ENCODE peak calls at places on chromosome 5, in five cellular contexts. T, Z, L, E and N are unnamed samples.
A peak's percentile ranks its signal among the peaks of the same experiment; 100 is the strongest.

GRCh38 chr5:157819502-157820125 is 39.3 kb downstream of the CLINT1 start:
- DNase-seq in T (no peak), Z (no peak), L (no peak), E (no peak), N (no peak)

GRCh38 chr5:77563475-77563874 is 71.4 kb upstream of the WDR41 start:
- DNase-seq in T (no peak), Z (no peak), L (no peak), E (no peak), N (no peak)

GRCh38 chr5:136012041-136012804 is 16.6 kb upstream of the TGFBI start:
- DNase-seq in T (no peak), Z (no peak), L (no peak), E (no peak), N (no peak)

GRCh38 chr5:114314061-114314460 is 47.8 kb upstream of the KCNN2 start:
- DNase-seq in T (no peak), Z (no peak), L (no peak), E (no peak), N (no peak)

GRCh38 chr5:26802944-26803343 is 235.4 kb downstream of the CDH9 start:
- DNase-seq in T (no peak), Z (no peak), L (no peak), E (no peak), N (no peak)

GRCh38 chr5:3348576-3349535 is 246.8 kb upstream of the IRX1 start:
- DNase-seq in T (peak; percentile 9), Z (no peak), L (peak; percentile 10), E (peak; percentile 43), N (no peak)

GRCh38 chr5:143118222-143118621 is 285.3 kb downstream of the NR3C1 start:
- DNase-seq in T (no peak), Z (no peak), L (no peak), E (no peak), N (no peak)

GRCh38 chr5:42423285-42424152 is at the start of gene GHR:
- DNase-seq in T (peak; percentile 84), Z (no peak), L (peak; percentile 84), E (peak; percentile 80), N (peak; percentile 85)

GRCh38 chr5:78808818-78809217 is 160.2 kb upstream of the LHFPL2 start:
- DNase-seq in T (no peak), Z (no peak), L (no peak), E (no peak), N (no peak)

GRCh38 chr5:133385346-133385745 is 227.0 kb downstream of the FSTL4 start:
- DNase-seq in T (no peak), Z (no peak), L (no peak), E (peak; percentile 32), N (no peak)

GRCh38 chr5:1946122-1946677 is 63.5 kb upstream of the IRX4 start:
- DNase-seq in T (no peak), Z (no peak), L (peak; percentile 42), E (no peak), N (no peak)
- H3K4me3 ChIP-seq in T (no peak overlapping the region), Z (no peak overlapping the region), L (no peak overlapping the region), E (no peak overlapping the region), N (no peak overlapping the region)

DNA sequence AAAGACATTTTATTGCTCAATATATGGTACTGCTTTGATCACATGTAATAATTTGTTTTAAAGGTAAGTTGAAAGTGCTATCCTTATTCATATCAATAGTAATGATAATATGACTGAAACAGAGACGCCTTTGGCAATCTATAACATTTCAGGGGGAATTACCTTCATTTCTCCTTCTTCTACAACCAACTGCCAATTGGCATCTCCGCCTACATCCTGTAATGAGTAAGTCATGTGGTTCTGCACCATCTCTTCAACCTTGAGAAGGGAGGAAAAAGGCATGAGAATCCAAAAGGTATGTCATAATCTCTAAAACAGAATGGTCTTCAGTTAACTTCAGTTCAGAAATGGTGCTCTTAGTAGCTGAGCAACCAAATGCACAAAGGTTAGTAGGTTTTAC is 52.4 kb downstream of the HMGCR start:
- DNase-seq in T (no peak), Z (no peak), L (no peak), E (no peak), N (no peak)
- H3K4me3 ChIP-seq in T (no peak overlapping the region), Z (no peak overlapping the region), L (no peak overlapping the region), E (no peak overlapping the region), N (no peak overlapping the region)

GRCh38 chr5:167228134-167228533 is 1063.3 kb upstream of the WWC1 start:
- DNase-seq in T (no peak), Z (no peak), L (no peak), E (no peak), N (no peak)
- H3K4me3 ChIP-seq in T (no peak overlapping the region), Z (no peak overlapping the region), L (no peak overlapping the region), E (no peak overlapping the region), N (no peak overlapping the region)

DNA sequence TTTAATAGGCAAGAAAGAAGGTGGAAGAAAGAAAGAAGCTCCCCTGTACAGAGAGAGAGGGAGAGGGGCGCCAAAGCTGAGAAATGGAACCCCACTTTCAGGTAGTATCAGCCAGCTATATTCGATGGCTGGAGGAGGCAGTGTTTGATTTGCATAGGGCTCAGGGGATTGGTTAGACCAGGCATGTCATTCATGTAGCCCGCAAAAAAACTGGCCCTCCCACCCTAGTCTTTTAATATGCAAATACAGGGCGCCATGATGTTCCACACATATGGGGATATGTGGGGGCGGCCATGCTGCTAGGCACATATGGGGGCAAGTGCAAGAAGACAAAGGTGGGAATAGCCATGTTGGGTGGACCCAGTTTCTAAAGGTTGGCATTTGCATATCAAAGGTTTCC is 174.5 kb upstream of the ADRA1B start:
- DNase-seq in T (no peak), Z (no peak), L (no peak), E (no peak), N (no peak)
- H3K4me3 ChIP-seq in T (no peak overlapping the region), Z (no peak overlapping the region), L (no peak overlapping the region), E (no peak overlapping the region), N (no peak overlapping the region)

GRCh38 chr5:113246371-113246870 is 188.4 kb downstream of the TSSK1B start:
- DNase-seq in T (no peak), Z (no peak), L (no peak), E (no peak), N (no peak)
- H3K4me3 ChIP-seq in T (no peak overlapping the region), Z (no peak overlapping the region), L (peak overlapping the region; percentile 2), E (peak overlapping the region; percentile 7), N (no peak overlapping the region)

GRCh38 chr5:150208187-150209015 is 18.5 kb downstream of the SLC6A7 start:
- DNase-seq in T (no peak), Z (no peak), L (no peak), E (no peak), N (peak; percentile 73)
- H3K4me3 ChIP-seq in T (no peak overlapping the region), Z (no peak overlapping the region), L (no peak overlapping the region), E (no peak overlapping the region), N (no peak overlapping the region)

GRCh38 chr5:74853256-74853655 is 12.9 kb downstream of the FAM169A start:
- DNase-seq in T (no peak), Z (no peak), L (no peak), E (no peak), N (no peak)

GRCh38 chr5:74851026-74851425 is 15.2 kb downstream of the FAM169A start:
- DNase-seq in T (no peak), Z (no peak), L (no peak), E (no peak), N (no peak)

GRCh38 chr5:74850016-74850415 is 16.2 kb downstream of the FAM169A start:
- DNase-seq in T (no peak), Z (no peak), L (no peak), E (no peak), N (no peak)

GRCh38 chr5:74848553-74849025 is 17.6 kb downstream of the FAM169A start:
- DNase-seq in T (no peak), Z (no peak), L (no peak), E (no peak), N (no peak)

DNA sequence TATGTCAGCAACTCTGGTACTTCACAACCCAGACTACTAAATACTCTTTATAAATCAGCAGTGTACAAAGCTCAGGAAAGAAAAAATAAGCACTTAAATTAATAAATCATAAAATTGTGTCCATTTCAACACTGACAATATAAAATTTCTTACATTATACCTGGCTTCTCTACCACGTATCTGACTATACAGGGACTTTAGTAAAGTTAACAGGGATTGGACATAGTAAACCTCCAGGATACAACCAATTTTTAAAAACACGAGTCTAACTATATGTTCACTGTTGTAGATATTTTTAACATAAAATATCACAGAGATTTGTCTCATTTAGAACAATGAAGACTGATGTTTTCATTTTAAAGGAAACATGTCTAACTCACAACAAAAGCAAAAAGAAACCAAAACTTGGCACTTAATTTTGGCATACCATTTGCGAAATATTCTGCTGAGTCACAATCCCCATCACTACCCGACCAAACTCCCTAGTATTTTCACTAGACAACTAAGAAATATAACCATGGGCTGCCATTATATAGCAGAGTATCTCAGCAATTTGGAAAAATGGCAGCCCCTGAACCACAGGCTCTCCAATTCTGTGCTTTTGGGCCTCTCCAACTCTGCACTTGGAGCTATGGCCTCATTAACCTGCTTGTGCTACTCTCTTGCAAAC is 14.4 kb downstream of the FAM169A start:
- DNase-seq in T (no peak), Z (no peak), L (no peak), E (no peak), N (no peak)
- H3K4me3 ChIP-seq in T (no peak overlapping the region), Z (no peak overlapping the region), L (no peak overlapping the region), E (no peak overlapping the region), N (peak overlapping the region; percentile 32)

DNA sequence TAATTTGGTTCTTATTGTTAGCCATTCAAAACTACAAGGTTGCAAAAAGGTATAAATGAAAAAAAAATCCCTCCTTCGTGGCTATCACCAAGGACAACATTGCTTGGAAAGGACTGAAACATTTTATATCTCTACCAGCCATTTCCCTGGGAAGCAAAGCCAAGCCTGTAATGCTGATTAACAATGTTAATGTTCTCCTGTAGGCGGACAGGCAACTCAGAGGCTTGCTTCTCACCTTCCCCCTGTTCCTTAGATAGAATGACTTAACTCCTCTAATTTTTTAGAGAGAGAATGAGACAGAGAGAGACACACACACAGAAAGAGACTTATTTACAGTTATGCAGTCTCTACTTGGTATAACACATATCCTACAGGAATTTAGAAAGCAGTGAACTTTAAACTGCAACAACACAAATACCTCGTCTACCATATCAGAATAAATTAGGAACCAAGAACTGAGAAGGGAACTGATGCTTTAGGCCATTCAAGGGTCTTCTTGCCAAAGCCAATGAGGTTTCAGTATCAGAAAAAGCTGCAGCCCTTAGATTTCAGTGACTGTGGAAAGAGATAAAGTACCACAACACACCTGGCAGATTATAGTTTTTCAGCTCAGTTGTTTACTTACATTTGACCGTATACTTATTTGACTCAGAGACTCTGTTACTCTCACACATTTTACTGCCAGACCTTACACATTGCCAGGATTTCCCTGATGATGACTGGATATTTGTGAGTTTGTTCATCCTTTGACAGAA is 20.9 kb upstream of the MAN2A1 start:
- DNase-seq in T (no peak), Z (no peak), L (no peak), E (no peak), N (no peak)
- H3K4me3 ChIP-seq in T (no peak overlapping the region), Z (no peak overlapping the region), L (no peak overlapping the region), E (no peak overlapping the region), N (no peak overlapping the region)

DNA sequence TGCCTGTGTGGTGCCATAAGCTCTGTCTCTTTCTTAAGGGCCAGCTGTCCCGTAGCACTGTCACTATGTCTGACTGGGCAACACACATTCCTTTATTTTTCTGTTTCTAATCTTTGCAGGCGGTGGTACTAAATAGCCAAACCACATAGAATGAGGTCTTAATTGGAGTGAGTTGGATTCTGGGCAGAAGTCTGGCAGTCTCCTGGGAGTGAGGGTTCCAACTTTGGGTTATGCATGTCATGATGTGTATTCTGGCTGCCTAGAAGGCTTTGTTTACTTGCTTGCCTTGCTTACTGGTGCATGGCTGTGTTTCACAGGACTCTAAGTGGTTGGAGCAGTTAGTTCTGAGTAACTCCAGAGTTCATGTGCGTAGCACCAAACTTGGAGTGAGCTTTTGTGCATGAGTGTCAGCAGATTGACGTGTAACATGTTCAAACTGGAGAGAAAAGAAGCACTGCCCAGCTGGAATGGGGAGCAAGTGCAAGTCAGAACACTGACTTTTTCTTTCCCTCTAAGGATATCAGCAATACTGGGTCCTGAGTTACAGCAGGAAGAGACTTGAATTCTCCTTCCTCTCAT is 185.9 kb downstream of the PCSK1 start:
- DNase-seq in T (peak; percentile 63), Z (no peak), L (peak; percentile 45), E (no peak), N (peak; percentile 97)
- H3K4me3 ChIP-seq in T (no peak overlapping the region), Z (no peak overlapping the region), L (no peak overlapping the region), E (no peak overlapping the region), N (no peak overlapping the region)